ENCODE peak calls at places on chromosomes 4 and X, in seven cellular contexts. F is dorsolateral prefrontal cortex, E is tibial nerve, K is GM12865, R is tibial artery, X is GM10248, J is sigmoid colon. A is an unnamed sample.

GRCh38 chrX:16185725-16186136 is 18.4 kb downstream of the MAGEB17 start:
- DNase-seq in F (no peak), E (no peak), K (peak; percentile 36), R (no peak), X (peak; percentile 56), J (no peak), A (no peak)

GRCh38 chr4:138851626-138852443 is 163.7 kb upstream of the NOCT start:
- DNase-seq in F (no peak), E (no peak), K (no peak), R (no peak), X (no peak), J (no peak), A (no peak)

GRCh38 chrX:11619426-11619825 is 46.3 kb downstream of the ARHGAP6 start:
- DNase-seq in F (no peak), E (no peak), K (no peak), R (no peak), X (no peak), J (no peak), A (no peak)

GRCh38 chr4:1459664-1460511 is 53.6 kb upstream of the NKX1-1 start:
- DNase-seq in F (no peak), E (no peak), K (no peak), R (peak; percentile 52), X (no peak), J (no peak), A (no peak)

GRCh38 chrX:425056-425455 is 38.3 kb upstream of the PPP2R3B start:
- DNase-seq in F (no peak), E (no peak), K (no peak), R (no peak), X (no peak), J (no peak), A (peak; percentile 20)

GRCh38 chr4:55549888-55550287 is 3.2 kb upstream of the CLOCK start:
- DNase-seq in F (no peak), E (no peak), K (no peak), R (no peak), X (no peak), J (no peak), A (no peak)

GRCh38 chrX:118536204-118536603 is 40.6 kb downstream of the DOCK11 start:
- DNase-seq in F (no peak), E (no peak), K (peak; percentile 49), R (no peak), X (no peak), J (no peak), A (no peak)

GRCh38 chr4:159979351-159979750 is 876.5 kb downstream of the RAPGEF2 start:
- DNase-seq in F (no peak), E (no peak), K (no peak), R (no peak), X (no peak), J (no peak), A (no peak)

GRCh38 chr4:68850293-68850692 is 34.5 kb downstream of the UGT2B10 start:
- DNase-seq in F (no peak), E (no peak), K (no peak), R (no peak), X (no peak), J (no peak), A (no peak)

GRCh38 chrX:34371740-34372139 is 239.6 kb upstream of the FAM47A start:
- DNase-seq in F (no peak), E (no peak), K (no peak), R (no peak), X (no peak), J (no peak), A (no peak)

GRCh38 chr4:1206299-1207156 is 34.1 kb upstream of the SPON2 start:
- DNase-seq in F (peak; percentile 23), E (peak; percentile 4), K (no peak), R (peak; percentile 63), X (no peak), J (peak; percentile 61), A (peak; percentile 46)

GRCh38 chr4:176549161-176549865 is 229.5 kb downstream of the SPCS3 start:
- DNase-seq in F (no peak), E (no peak), K (no peak), R (no peak), X (no peak), J (no peak), A (no peak)

GRCh38 chrX:2145672-2146412 is 354.9 kb downstream of the DHRSX start:
- DNase-seq in F (no peak), E (no peak), K (no peak), R (no peak), X (no peak), J (no peak), A (no peak)

GRCh38 chrX:110614596-110614995 is 181.0 kb downstream of the CHRDL1 start:
- DNase-seq in F (no peak), E (no peak), K (no peak), R (no peak), X (no peak), J (no peak), A (no peak)

GRCh38 chr4:121358473-121358872 is 22.3 kb downstream of the QRFPR start:
- DNase-seq in F (no peak), E (no peak), K (no peak), R (no peak), X (no peak), J (no peak), A (no peak)

GRCh38 chr4:147003956-147004580 is 58.4 kb upstream of the TTC29 start:
- DNase-seq in F (no peak), E (no peak), K (no peak), R (no peak), X (no peak), J (no peak), A (no peak)

GRCh38 chrX:139759637-139760036 is 51.7 kb upstream of the MCF2 start:
- DNase-seq in F (no peak), E (no peak), K (peak; percentile 27), R (no peak), X (no peak), J (no peak), A (no peak)

GRCh38 chr4:1793496-1793840 is 375 bp downstream of the FGFR3 start:
- DNase-seq in F (no peak), E (no peak), K (peak; percentile 16), R (no peak), X (no peak), J (no peak), A (no peak)

GRCh38 chrX:115266300-115266699 is 23.2 kb upstream of the LUZP4 start:
- DNase-seq in F (no peak), E (no peak), K (no peak), R (no peak), X (no peak), J (no peak), A (no peak)

GRCh38 chr4:45437381-45437780 is 686.5 kb downstream of the GABRG1 start:
- DNase-seq in F (no peak), E (no peak), K (no peak), R (no peak), X (no peak), J (no peak), A (no peak)

GRCh38 chr4:11397146-11397545 is 31.5 kb downstream of the HS3ST1 start:
- DNase-seq in F (no peak), E (no peak), K (no peak), R (no peak), X (no peak), J (no peak), A (no peak)

DNA sequence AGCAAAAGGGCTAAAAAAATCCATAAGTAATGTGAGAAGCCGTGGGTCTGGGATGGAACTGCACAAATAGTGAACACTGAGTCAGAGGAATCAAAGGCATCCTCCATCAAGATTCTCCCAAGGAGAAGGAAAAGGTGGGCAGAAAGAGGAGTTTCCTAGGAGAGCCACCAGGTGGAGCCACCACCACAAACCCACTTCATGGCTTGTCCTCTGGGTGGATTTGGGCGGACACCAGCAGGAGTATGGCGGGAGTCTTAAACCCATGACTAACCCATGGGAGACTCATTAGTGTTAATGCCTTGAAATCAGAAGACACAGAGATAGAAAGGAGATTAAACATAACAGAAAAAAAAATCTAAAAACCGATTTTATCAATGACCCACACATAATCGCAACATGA is 147.7 kb downstream of the SH3KBP1 start:
- DNase-seq in F (no peak), E (peak; percentile 20), K (peak; percentile 40), R (peak; percentile 69), X (peak; percentile 28), J (peak; percentile 75), A (peak; percentile 69)
- TF ChIP-seq CTCF in F (peak; percentile 63), E (peak; percentile 59), K (peak; percentile 54), R (peak; percentile 28), X (peak; percentile 43), J (peak; percentile 36), A (peak; percentile 57)

DNA sequence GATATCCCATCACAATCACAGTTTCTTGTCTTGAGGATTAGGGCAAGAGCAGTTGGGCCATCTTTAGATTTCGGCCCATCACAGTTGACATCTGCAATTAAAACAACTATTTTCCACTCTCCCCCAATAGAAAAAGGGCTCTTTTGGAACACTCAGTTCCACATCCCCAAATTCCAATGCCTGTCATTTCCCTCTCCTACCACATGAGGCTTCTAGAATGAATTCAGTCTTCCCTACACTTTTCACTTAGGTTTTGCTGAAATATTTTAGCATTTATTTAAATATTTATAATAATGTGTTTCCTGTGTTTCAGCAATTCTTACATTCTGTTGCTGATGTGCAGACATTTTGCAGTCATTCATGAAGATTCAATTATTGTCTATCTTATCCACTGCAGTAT is 118.4 kb downstream of the COX18 start:
- DNase-seq in F (no peak), E (no peak), K (no peak), R (no peak), X (no peak), J (no peak), A (no peak)
- TF ChIP-seq CTCF in F (no peak), E (no peak), K (no peak), R (no peak), X (no peak), J (no peak), A (no peak)

DNA sequence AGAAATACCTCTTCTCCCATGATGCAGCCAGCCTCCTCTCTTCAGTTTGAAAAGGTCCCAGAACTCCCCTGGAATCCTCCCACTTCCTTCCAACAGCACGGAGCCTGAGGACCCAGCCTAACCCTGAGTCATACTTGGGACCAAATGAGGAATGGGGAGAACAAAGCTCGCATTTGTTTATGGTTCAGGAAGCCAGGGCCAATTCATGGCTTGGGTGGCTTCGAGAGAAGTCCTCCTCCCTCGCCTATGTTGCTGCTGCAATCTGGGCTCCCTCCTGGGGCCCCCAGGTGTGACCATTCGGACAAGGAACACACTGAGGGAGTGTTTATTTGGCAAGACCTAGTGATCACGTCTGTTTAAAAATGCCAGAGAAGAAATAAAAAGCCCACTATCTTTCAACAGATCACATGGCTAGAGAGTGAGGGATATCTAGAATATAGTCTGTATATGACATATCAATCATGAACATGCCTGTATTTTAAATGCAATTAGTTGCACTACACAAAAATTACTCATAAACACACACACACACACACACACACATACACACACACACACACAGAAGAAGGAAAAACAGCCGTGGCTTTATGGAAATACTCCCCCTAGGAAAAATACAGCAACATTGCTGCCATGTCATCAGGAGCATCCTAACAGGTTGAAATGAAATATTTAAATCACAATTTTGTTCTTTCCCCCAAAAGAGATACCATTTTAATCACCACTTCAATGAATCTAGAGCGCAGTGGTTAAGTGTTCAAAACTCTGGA is 155.7 kb upstream of the MAP3K15 start:
- DNase-seq in F (no peak), E (peak; percentile 19), K (no peak), R (no peak), X (no peak), J (peak; percentile 72), A (no peak)
- TF ChIP-seq CTCF in F (peak; percentile 1), E (no peak), K (no peak), R (no peak), X (no peak), J (no peak), A (no peak)

DNA sequence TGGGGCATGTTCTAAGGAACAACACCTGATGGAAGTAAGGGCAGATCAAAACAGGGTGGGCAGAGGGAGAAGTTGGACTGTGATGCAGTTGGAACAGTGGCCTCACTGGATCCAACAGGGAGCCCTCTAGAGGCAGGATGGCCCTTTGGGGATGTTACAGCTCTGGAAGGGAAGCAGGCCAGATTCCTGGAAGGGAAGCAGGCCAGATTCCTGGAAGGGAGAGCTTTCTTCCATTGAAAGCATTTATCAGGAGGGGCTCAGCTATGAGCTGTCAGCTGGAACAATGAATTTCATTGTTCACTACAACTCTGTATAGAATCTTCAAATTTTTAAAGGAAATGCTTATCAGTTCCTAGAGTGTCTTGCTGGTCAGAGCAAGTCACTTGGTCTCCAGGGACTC is 17.7 kb downstream of the IL15 start:
- DNase-seq in F (no peak), E (no peak), K (no peak), R (no peak), X (no peak), J (no peak), A (peak; percentile 49)
- TF ChIP-seq CTCF in F (no peak), E (no peak), K (peak; percentile 8), R (no peak), X (peak; percentile 37), J (no peak), A (peak; percentile 39)

A was measured in psoas muscle.